ENCODE peak calls at places on chromosomes 1 and 21, in five cellular contexts. Z is esophagus squamous epithelium; E is caudate nucleus; K is CD4-positive, alpha-beta T cell; U is IMR-90. H is an unnamed sample.

GRCh38 chr1:107575226-107575625 is 389.8 kb downstream of the VAV3 start:
- DNase-seq in U (no peak), K (no peak), Z (no peak), E (no peak), H (no peak)

GRCh38 chr1:246482780-246483179 is 24.3 kb downstream of the SMYD3 start:
- DNase-seq in K (no peak), E (no peak), U (peak), Z (no peak), H (no peak)

GRCh38 chr21:34887729-34888568 is 161.2 kb downstream of the RUNX1 start:
- DNase-seq in K (peak), Z (no peak), U (peak), E (peak), H (peak)

GRCh38 chr1:54849219-54850081 is 37.5 kb downstream of the DHCR24 start:
- DNase-seq in K (no peak), Z (no peak), E (no peak), U (no peak), H (no peak)

GRCh38 chr1:161196521-161197451 is 2.1 kb downstream of the ADAMTS4 start:
- DNase-seq in Z (no peak), K (no peak), E (peak), U (peak), H (peak)

GRCh38 chr21:36709030-36709867 is 10.3 kb downstream of the SIM2 start:
- DNase-seq in E (no peak), K (no peak), U (no peak), Z (no peak), H (no peak)

GRCh38 chr1:231139125-231139649 is 22.7 kb upstream of the TRIM67 start:
- DNase-seq in E (no peak), U (peak), K (no peak), Z (no peak), H (peak)

GRCh38 chr1:147162093-147162492 is 10.2 kb downstream of the PRKAB2 start:
- DNase-seq in Z (no peak), K (no peak), U (no peak), E (no peak), H (no peak)

GRCh38 chr1:99246152-99246551 is 18.1 kb upstream of the PLPPR4 start:
- DNase-seq in U (no peak), E (no peak), Z (no peak), K (no peak), H (no peak)

GRCh38 chr1:104855550-104855949 is 1105.9 kb downstream of the AMY1C start:
- DNase-seq in E (no peak), U (no peak), K (no peak), Z (no peak), H (no peak)

GRCh38 chr1:228154021-228154684 is 4.4 kb downstream of the GJC2 start:
- DNase-seq in U (no peak), Z (no peak), K (no peak), E (no peak), H (no peak)

GRCh38 chr1:30484668-30485067 is 238.7 kb downstream of the MATN1 start:
- DNase-seq in Z (no peak), U (no peak), E (no peak), K (no peak), H (no peak)

GRCh38 chr1:40857737-40858136 is 4.4 kb downstream of the CITED4 start:
- DNase-seq in K (no peak), Z (no peak), E (no peak), U (no peak), H (no peak)

GRCh38 chr1:40861227-40862003 is 748 bp downstream of the CITED4 start:
- DNase-seq in K (no peak), U (peak), E (no peak), Z (no peak), H (no peak)

GRCh38 chr1:40859017-40859416 is 3.1 kb downstream of the CITED4 start:
- DNase-seq in U (no peak), Z (no peak), E (no peak), K (no peak), H (no peak)

GRCh38 chr1:40862008-40862863 is at the start of gene CITED4:
- DNase-seq in U (peak), K (peak), E (peak), Z (peak), H (peak)

DNA sequence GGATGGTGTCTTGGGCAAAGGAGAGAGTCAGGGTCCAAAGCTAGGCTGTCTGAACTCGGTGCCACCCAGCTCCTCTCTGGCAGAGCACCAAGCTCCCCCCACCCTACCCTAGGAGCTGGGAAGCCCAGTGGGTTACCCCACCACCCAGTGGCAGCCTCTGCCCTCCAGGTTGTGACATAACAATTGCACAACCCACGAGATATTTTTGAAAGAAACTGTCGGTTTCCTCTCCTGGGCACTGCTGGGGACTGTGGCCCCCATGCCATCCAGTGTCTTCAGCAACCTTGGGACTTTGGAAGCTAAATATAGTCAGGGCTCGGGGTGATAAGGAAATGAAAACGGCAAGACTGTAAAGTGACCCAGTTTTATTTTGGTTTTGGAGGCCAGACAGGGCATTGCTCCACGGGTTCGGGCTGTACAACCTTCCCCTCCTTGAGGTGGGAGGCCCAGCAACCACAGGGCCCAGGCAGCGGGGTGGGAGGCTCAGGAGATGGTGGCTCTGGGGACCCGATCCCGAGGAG is 1.4 kb downstream of the CITED4 start:
- DNase-seq in Z (no peak), E (no peak), K (no peak), U (no peak), H (no peak)
- H3K27ac ChIP-seq in Z (peak), E (no peak), K (no peak), U (no peak), H (no peak)

DNA sequence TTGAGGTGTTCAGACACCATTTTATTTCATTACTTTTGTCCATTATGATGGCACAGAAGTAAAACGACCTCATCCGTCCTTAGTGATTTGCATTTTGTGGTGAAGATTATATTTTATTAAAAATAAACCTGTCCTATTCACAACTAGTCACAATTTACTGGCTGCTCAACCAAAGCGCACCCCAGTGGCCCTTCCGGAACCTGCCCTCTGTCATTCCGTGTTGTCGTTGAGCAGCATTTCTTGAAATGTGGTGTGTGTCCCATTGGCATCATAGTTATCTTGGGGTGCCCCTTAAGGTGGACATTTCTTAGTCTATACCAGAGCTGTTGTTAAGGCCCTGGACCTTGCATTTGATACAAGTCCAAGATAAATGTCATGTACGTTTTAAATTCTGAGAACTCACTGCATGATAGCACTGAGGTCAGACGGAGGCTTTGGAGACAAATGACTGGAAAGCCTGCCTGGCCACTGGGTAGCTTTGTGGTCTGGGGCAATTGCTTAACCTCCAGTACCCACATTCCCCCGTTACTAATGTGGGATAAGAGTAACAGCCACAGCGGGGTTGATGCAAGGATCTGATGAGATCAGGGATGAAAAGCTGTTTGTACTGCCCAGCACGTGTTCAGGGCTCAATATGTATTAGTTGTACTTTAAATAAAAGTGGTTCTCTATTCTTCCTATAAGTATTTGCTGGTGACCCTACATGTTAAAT is 36.2 kb downstream of the BACH1 start:
- DNase-seq in E (no peak), U (peak), Z (no peak), K (no peak), H (peak)
- H3K27ac ChIP-seq in E (no peak), U (peak), Z (no peak), K (no peak), H (peak)

GRCh38 chr1:93723101-93723500 is 41.5 kb upstream of the BCAR3 start:
- DNase-seq in Z (no peak), K (no peak), U (no peak), E (no peak), H (no peak)

GRCh38 chr1:93720931-93721614 is 39.4 kb upstream of the BCAR3 start:
- DNase-seq in U (no peak), K (no peak), Z (no peak), E (no peak), H (no peak)

GRCh38 chr1:93728480-93729131 is 47.0 kb upstream of the BCAR3 start:
- DNase-seq in K (no peak), U (no peak), Z (no peak), E (no peak), H (no peak)

GRCh38 chr1:93722081-93723031 is 40.7 kb upstream of the BCAR3 start:
- DNase-seq in E (no peak), K (no peak), Z (no peak), U (no peak), H (no peak)

DNA sequence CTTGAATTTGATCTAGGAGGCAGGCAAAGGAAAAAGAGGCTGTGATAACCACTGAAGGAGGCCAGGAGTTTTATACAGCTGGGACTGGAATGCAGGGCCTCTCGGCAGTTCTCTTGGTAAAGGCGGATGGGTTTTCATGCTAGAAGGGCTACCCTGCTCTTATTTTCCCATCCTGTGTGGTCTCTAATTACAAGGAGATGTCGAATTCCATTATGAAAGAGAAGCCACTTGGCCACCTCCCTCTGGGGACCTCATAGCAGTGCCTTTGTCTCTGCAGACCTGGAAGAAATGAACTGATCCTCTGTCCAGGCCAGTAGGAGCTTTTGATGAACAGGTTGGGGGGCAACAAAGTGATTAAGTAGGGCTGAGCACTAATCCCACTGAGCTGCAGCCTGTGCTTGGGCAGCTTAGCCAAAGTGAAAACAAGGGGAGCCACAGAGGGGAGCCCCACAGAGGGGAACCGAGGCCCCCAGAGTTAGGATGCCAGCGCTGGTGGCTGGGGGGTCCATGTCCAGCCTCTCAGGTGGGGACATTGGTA is 42.2 kb upstream of the BCAR3 start:
- DNase-seq in E (no peak), Z (no peak), U (no peak), K (no peak), H (no peak)
- H3K27ac ChIP-seq in E (no peak), Z (no peak), U (no peak), K (no peak), H (no peak)

GRCh38 chr1:154398141-154398540 is 7.0 kb upstream of the IL6R start:
- DNase-seq in U (no peak), K (no peak), Z (no peak), E (no peak), H (no peak)
- H3K27ac ChIP-seq in U (no peak), K (no peak), Z (no peak), E (no peak), H (no peak)